ENCODE peak calls at places on chromosomes 12 and 14, in six cellular contexts. F is pancreas, O is Panc1, T is astrocyte of the spinal cord, W is DMS 273 treated with DMSO at 0.1 percent for 48 hours, Z is SK-N-SH. J is an unnamed sample.

GRCh38 chr12:16531623-16532022 is 74.3 kb downstream of the LMO3 start:
- DNase-seq in F (no peak), O (no peak), T (peak), W (no peak), Z (peak), J (peak)

GRCh38 chr14:74886001-74886400 is 4.3 kb downstream of the DLST start:
- DNase-seq in F (no peak), O (no peak), T (peak), W (no peak), Z (no peak), J (no peak)

GRCh38 chr14:68401855-68402254 is 391.0 kb downstream of the ZFP36L1 start:
- DNase-seq in F (no peak), O (no peak), T (no peak), W (no peak), Z (no peak), J (no peak)

GRCh38 chr12:79373896-79374499 is 316.8 kb downstream of the PAWR start:
- DNase-seq in F (no peak), O (no peak), T (peak), W (no peak), Z (peak), J (peak)

GRCh38 chr14:87934185-87934584 is 58.8 kb downstream of the GALC start:
- DNase-seq in F (no peak), O (no peak), T (no peak), W (no peak), Z (no peak), J (peak)

GRCh38 chr12:124445121-124445718 is 122.2 kb downstream of the NCOR2 start:
- DNase-seq in F (no peak), O (no peak), T (no peak), W (no peak), Z (no peak), J (no peak)

GRCh38 chr14:54637270-54637669 is 70.3 kb downstream of the SAMD4A start:
- DNase-seq in F (no peak), O (no peak), T (no peak), W (no peak), Z (no peak), J (peak)

GRCh38 chr14:104266643-104267575 is 128.5 kb downstream of the KIF26A start:
- DNase-seq in F (no peak), O (no peak), T (no peak), W (no peak), Z (no peak), J (no peak)

GRCh38 chr14:23094666-23095195 is at the start of gene ACIN1:
- DNase-seq in F (no peak), O (peak), T (peak), W (no peak), Z (peak), J (peak)

GRCh38 chr12:121990692-121991603 is 30.7 kb upstream of the BCL7A start:
- DNase-seq in F (no peak), O (no peak), T (peak), W (no peak), Z (no peak), J (no peak)

GRCh38 chr14:83638725-83639124 is 1891.2 kb upstream of the FLRT2 start:
- DNase-seq in F (no peak), O (no peak), T (no peak), W (no peak), Z (no peak), J (no peak)

GRCh38 chr12:64912501-64912900 is 88.1 kb downstream of the TBC1D30 start:
- DNase-seq in F (no peak), O (no peak), T (peak), W (no peak), Z (no peak), J (no peak)

GRCh38 chr12:95195122-95195521 is 22.1 kb downstream of the FGD6 start:
- DNase-seq in F (no peak), O (no peak), T (no peak), W (no peak), Z (no peak), J (no peak)

GRCh38 chr12:27615331-27615891 is 80.8 kb upstream of the REP15 start:
- DNase-seq in F (no peak), O (no peak), T (peak), W (no peak), Z (no peak), J (no peak)

GRCh38 chr14:29806124-29806517 is 121.5 kb downstream of the PRKD1 start:
- DNase-seq in F (no peak), O (no peak), T (peak), W (no peak), Z (no peak), J (no peak)

GRCh38 chr12:57216931-57217871 is 607 bp downstream of the NXPH4 start:
- DNase-seq in F (no peak), O (no peak), T (no peak), W (no peak), Z (peak), J (no peak)

GRCh38 chr12:45986646-45987338 is 3.6 kb downstream of the SCAF11 start:
- DNase-seq in F (no peak), O (no peak), T (no peak), W (no peak), Z (no peak), J (no peak)

GRCh38 chr12:75889214-75889613 is 142.4 kb downstream of the PHLDA1 start:
- DNase-seq in F (no peak), O (no peak), T (no peak), W (no peak), Z (no peak), J (no peak)

GRCh38 chr12:132739600-132740312 is 21.9 kb downstream of the ANKLE2 start:
- DNase-seq in F (no peak), O (no peak), T (no peak), W (no peak), Z (no peak), J (no peak)

GRCh38 chr12:95918194-95918993 is 24.0 kb downstream of the CCDC38 start:
- DNase-seq in F (no peak), O (peak), T (peak), W (no peak), Z (peak), J (peak)

J was measured in HT-29.